ENCODE peak calls at places on chromosome 18, in seven cellular contexts. N is activated CD4-positive, alpha-beta T cell treated with anti-CD3 and anti-CD28 coated beads, Interleukin-2, amount 50 U/mL, for 4 hours; H is hypothalamus; U is Peyer's patch; E is T1000; Q is NCI-H1105 treated with DMSO at 0.1 percent for 48 hours; Y is iPS-NIHi11. R is an unnamed sample.
A peak's percentile ranks its signal among the peaks of the same experiment; 100 is the strongest.

GRCh38 chr18:9842446-9842845 is 43.3 kb upstream of the TXNDC2 start:
- DNase-seq in N (no peak), H (no peak), U (no peak), E (no peak), Q (no peak), Y (no peak), R (no peak)

GRCh38 chr18:23226930-23227728 is 91.8 kb downstream of the CABLES1 start:
- DNase-seq in N (no peak), H (no peak), U (no peak), E (no peak), Q (no peak), Y (no peak), R (no peak)

GRCh38 chr18:10705291-10705690 is 179.5 kb downstream of the NAPG start:
- DNase-seq in N (no peak), H (no peak), U (no peak), E (no peak), Q (no peak), Y (no peak), R (no peak)

GRCh38 chr18:24878289-24878688 is 417.9 kb downstream of the HRH4 start:
- DNase-seq in N (no peak), H (no peak), U (no peak), E (no peak), Q (peak; percentile 52), Y (no peak), R (no peak)

GRCh38 chr18:36309436-36310391 is 12.2 kb downstream of the FHOD3 start:
- DNase-seq in N (no peak), H (no peak), U (no peak), E (peak; percentile 60), Q (no peak), Y (no peak), R (no peak)

GRCh38 chr18:58789856-58790255 is 74.8 kb upstream of the ZNF532 start:
- DNase-seq in N (no peak), H (no peak), U (no peak), E (no peak), Q (no peak), Y (no peak), R (no peak)

GRCh38 chr18:58221060-58221725 is 177.2 kb downstream of the NEDD4L start:
- DNase-seq in N (no peak), H (no peak), U (no peak), E (peak; percentile 46), Q (no peak), Y (peak; percentile 38), R (no peak)

GRCh38 chr18:10579079-10579867 is 53.4 kb downstream of the NAPG start:
- DNase-seq in N (no peak), H (no peak), U (no peak), E (no peak), Q (no peak), Y (no peak), R (no peak)

GRCh38 chr18:79615091-79615490 is 64.5 kb upstream of the CTDP1 start:
- DNase-seq in N (no peak), H (no peak), U (no peak), E (no peak), Q (no peak), Y (no peak), R (no peak)

GRCh38 chr18:9426753-9427152 is 48.6 kb upstream of the RALBP1 start:
- DNase-seq in N (no peak), H (no peak), U (no peak), E (no peak), Q (no peak), Y (no peak), R (no peak)

GRCh38 chr18:51013259-51013658 is 16.8 kb upstream of the SMAD4 start:
- DNase-seq in N (no peak), H (no peak), U (no peak), E (no peak), Q (no peak), Y (no peak), R (no peak)

GRCh38 chr18:59275406-59275949 is 2.2 kb upstream of the RAX start:
- DNase-seq in N (no peak), H (no peak), U (no peak), E (no peak), Q (no peak), Y (no peak), R (no peak)

GRCh38 chr18:3919396-3920061 is 469.6 kb downstream of the TGIF1 start:
- DNase-seq in N (no peak), H (no peak), U (no peak), E (no peak), Q (no peak), Y (no peak), R (no peak)

GRCh38 chr18:48893061-48893558 is 57.7 kb downstream of the SMAD7 start:
- DNase-seq in N (no peak), H (no peak), U (no peak), E (no peak), Q (no peak), Y (no peak), R (no peak)

GRCh38 chr18:66136039-66136438 is 385.2 kb downstream of the CDH7 start:
- DNase-seq in N (no peak), H (no peak), U (no peak), E (no peak), Q (no peak), Y (peak; percentile 12), R (no peak)

R was measured in brain pericyte.